ENCODE peak calls at places on chromosomes 6 and 20, in seven cellular contexts. E is HCT116, F is endothelial cell of umbilical vein, Z is suprapubic skin, G is stomach, N is esophagus muscularis mucosa, J is H1. B is an unnamed sample.

GRCh38 chr6:111423960-111424846 is 58.8 kb downstream of the REV3L start:
- DNase-seq in G (peak), F (peak), E (no peak), J (no peak), Z (no peak), N (no peak), B (peak)

GRCh38 chr6:115977220-115977619 is 83.5 kb downstream of the FRK start:
- DNase-seq in F (no peak), G (no peak), E (no peak), Z (no peak), J (no peak), N (no peak), B (no peak)

GRCh38 chr6:138001750-138002349 is 105.4 kb downstream of the PERP start:
- DNase-seq in E (peak), G (peak), J (peak), Z (no peak), F (peak), N (no peak), B (peak)

GRCh38 chr20:47063407-47063806 is 168.8 kb downstream of the EYA2 start:
- DNase-seq in E (no peak), J (no peak), F (no peak), G (peak), Z (no peak), N (no peak), B (peak)

GRCh38 chr20:9838378-9839295 is at the start of gene PAK5:
- DNase-seq in G (peak), N (no peak), Z (no peak), J (peak), F (peak), E (peak), B (peak)

GRCh38 chr6:99276747-99277146 is 72.7 kb downstream of the FAXC start:
- DNase-seq in Z (no peak), E (no peak), J (no peak), F (no peak), G (no peak), N (no peak), B (no peak)

GRCh38 chr20:62263396-62263795 is 25.1 kb downstream of the OSBPL2 start:
- DNase-seq in F (no peak), Z (no peak), G (no peak), J (no peak), N (no peak), E (no peak), B (no peak)

GRCh38 chr20:57437267-57437666 is 46.1 kb downstream of the RBM38 start:
- DNase-seq in G (no peak), Z (no peak), N (no peak), F (no peak), E (no peak), J (no peak), B (no peak)

GRCh38 chr6:17031961-17032360 is 69.9 kb upstream of the STMND1 start:
- DNase-seq in N (peak), J (no peak), E (no peak), G (no peak), F (no peak), Z (no peak), B (no peak)

GRCh38 chr20:24668791-24669190 is 199.4 kb downstream of the SYNDIG1 start:
- DNase-seq in E (no peak), J (no peak), Z (peak), G (no peak), N (no peak), F (no peak), B (no peak)

GRCh38 chr6:26022166-26022510 is 59.5 kb downstream of the TRIM38 start:
- DNase-seq in J (no peak), F (peak), E (peak), G (peak), Z (no peak), N (no peak), B (peak)

GRCh38 chr6:15961630-15962448 is 167.0 kb upstream of the MYLIP start:
- DNase-seq in F (no peak), Z (no peak), N (no peak), E (no peak), G (no peak), J (no peak), B (no peak)

GRCh38 chr6:137827977-137828815 is 38.9 kb upstream of the TNFAIP3 start:
- DNase-seq in F (no peak), G (no peak), E (no peak), Z (no peak), J (no peak), N (no peak), B (no peak)

GRCh38 chr6:38169221-38169674 is 349.7 kb downstream of the ZFAND3 start:
- DNase-seq in Z (no peak), F (no peak), E (no peak), G (no peak), J (no peak), N (no peak), B (no peak)

GRCh38 chr6:92588126-92588525 is 831.2 kb downstream of the EPHA7 start:
- DNase-seq in E (no peak), G (no peak), Z (no peak), F (no peak), J (no peak), N (no peak), B (no peak)

GRCh38 chr6:93419304-93420162 is at the start of gene EPHA7:
- DNase-seq in N (peak), J (peak), Z (peak), F (peak), G (peak), E (no peak), B (peak)

GRCh38 chr6:119129968-119130484 is 51.6 kb upstream of the FAM184A start:
- DNase-seq in G (no peak), E (peak), J (no peak), F (peak), N (no peak), Z (no peak), B (no peak)

GRCh38 chr20:23446505-23446904 is 6.2 kb downstream of the CST11 start:
- DNase-seq in Z (no peak), E (peak), F (peak), G (peak), N (no peak), J (peak), B (no peak)

GRCh38 chr20:62132421-62132820 is 10.1 kb downstream of the LSM14B start:
- DNase-seq in E (no peak), J (no peak), F (no peak), G (no peak), N (no peak), Z (no peak), B (no peak)

GRCh38 chr6:92114091-92114490 is 1305.3 kb downstream of the EPHA7 start:
- DNase-seq in G (no peak), Z (no peak), J (no peak), E (no peak), N (no peak), F (no peak), B (no peak)

GRCh38 chr20:31542201-31542842 is 28.1 kb downstream of the HM13 start:
- DNase-seq in N (no peak), F (no peak), G (no peak), E (no peak), J (no peak), Z (no peak), B (no peak)

GRCh38 chr6:3841711-3842565 is 7.2 kb upstream of the FAM50B start:
- DNase-seq in F (no peak), G (no peak), J (no peak), Z (no peak), N (no peak), E (no peak), B (no peak)

GRCh38 chr6:128335963-128336362 is 184.4 kb downstream of the PTPRK start:
- DNase-seq in F (no peak), E (no peak), J (no peak), N (no peak), Z (no peak), G (no peak), B (no peak)

GRCh38 chr6:99521557-99522286 is 6.5 kb upstream of the USP45 start:
- DNase-seq in Z (no peak), N (no peak), G (no peak), J (no peak), E (no peak), F (no peak), B (no peak)

GRCh38 chr6:108897371-108897770 is 49.1 kb downstream of the ARMC2 start:
- DNase-seq in G (peak), F (peak), J (no peak), E (peak), Z (no peak), N (no peak), B (no peak)

GRCh38 chr6:139080255-139080920 is 51.8 kb downstream of the ABRACL start:
- DNase-seq in E (no peak), J (no peak), F (no peak), N (no peak), G (no peak), Z (no peak), B (no peak)

GRCh38 chr6:154907293-154907692 is 87.8 kb upstream of the TIAM2 start:
- DNase-seq in G (no peak), F (no peak), J (no peak), N (no peak), E (no peak), Z (peak), B (no peak)

GRCh38 chr20:23132930-23133559 is 46.9 kb upstream of the CD93 start:
- DNase-seq in N (no peak), F (peak), G (no peak), Z (peak), J (no peak), E (no peak), B (no peak)

GRCh38 chr6:144581807-144582537 is 296.8 kb downstream of the UTRN start:
- DNase-seq in F (peak), Z (no peak), G (no peak), E (peak), N (no peak), J (no peak), B (no peak)

GRCh38 chr20:50837532-50838321 is 42.9 kb downstream of the BCAS4 start:
- DNase-seq in Z (no peak), F (no peak), G (no peak), N (no peak), E (no peak), J (no peak), B (peak)

GRCh38 chr6:75128881-75129570 is 76.8 kb downstream of the COL12A1 start:
- DNase-seq in N (no peak), F (no peak), G (no peak), E (no peak), J (no peak), Z (no peak), B (no peak)

GRCh38 chr6:79441222-79441621 is 96.0 kb downstream of the LCA5 start:
- DNase-seq in Z (no peak), N (no peak), F (peak), G (no peak), J (no peak), E (no peak), B (no peak)

GRCh38 chr20:59566631-59567524 is 37.5 kb upstream of the PHACTR3 start:
- DNase-seq in J (no peak), N (no peak), F (no peak), G (peak), Z (no peak), E (no peak), B (no peak)

GRCh38 chr20:58609026-58609425 is 42.1 kb upstream of the STX16 start:
- DNase-seq in F (no peak), Z (no peak), N (no peak), G (no peak), J (no peak), E (no peak), B (no peak)

GRCh38 chr20:16535281-16535680 is 38.0 kb downstream of the KIF16B start:
- DNase-seq in F (no peak), E (no peak), Z (no peak), N (no peak), G (no peak), J (no peak), B (no peak)

GRCh38 chr6:21164768-21165326 is 428.7 kb upstream of the SOX4 start:
- DNase-seq in E (peak), J (no peak), G (no peak), F (peak), Z (no peak), N (no peak), B (no peak)

GRCh38 chr6:109124219-109124618 is 28.9 kb downstream of the CEP57L1 start:
- DNase-seq in F (no peak), J (no peak), N (no peak), E (no peak), Z (no peak), G (no peak), B (no peak)

GRCh38 chr6:151475653-151476523 is 17.9 kb upstream of the CCDC170 start:
- DNase-seq in F (peak), Z (no peak), J (peak), N (no peak), G (peak), E (peak), B (no peak)

GRCh38 chr20:16020971-16021370 is 552.3 kb downstream of the KIF16B start:
- DNase-seq in Z (no peak), J (no peak), G (no peak), N (no peak), E (no peak), F (no peak), B (no peak)

GRCh38 chr6:167142433-167142761 is 15.4 kb downstream of the GPR31 start:
- DNase-seq in Z (no peak), F (no peak), G (no peak), E (no peak), J (no peak), N (no peak), B (no peak)

GRCh38 chr6:167139761-167140160 is 16.9 kb downstream of the CCR6 start:
- DNase-seq in G (no peak), Z (no peak), E (no peak), J (no peak), N (no peak), F (no peak), B (no peak)

GRCh38 chr6:167141667-167142432 is 15.9 kb downstream of the GPR31 start:
- DNase-seq in N (no peak), E (peak), F (peak), J (peak), Z (no peak), G (peak), B (peak)

GRCh38 chr6:167143041-167143440 is 14.7 kb downstream of the GPR31 start:
- DNase-seq in Z (no peak), J (no peak), N (no peak), F (no peak), E (no peak), G (no peak), B (no peak)

GRCh38 chr6:167140589-167141474 is 16.9 kb downstream of the GPR31 start:
- DNase-seq in G (no peak), E (no peak), J (no peak), F (no peak), N (no peak), Z (no peak), B (no peak)
- H3K27ac ChIP-seq in G (no peak), E (no peak), J (no peak), F (no peak), N (no peak), Z (no peak), B (no peak)

GRCh38 chr20:3801846-3802245 is 5.7 kb downstream of the CDC25B start:
- DNase-seq in E (no peak), Z (no peak), J (no peak), N (no peak), G (no peak), F (no peak), B (no peak)
- TF ChIP-seq POLR2AphosphoS5 in E (peak), Z (no peak), J (no peak), N (no peak), G (no peak), F (no peak), B (no peak)

GRCh38 chr20:33401042-33401921 is at the start of gene CDK5RAP1:
- DNase-seq in J (peak), Z (peak), F (peak), N (peak), G (peak), E (peak), B (peak)
- TF ChIP-seq POLR2A in J (peak), Z (no peak), F (peak), N (no peak), G (no peak), E (peak), B (peak)

GRCh38 chr6:36968266-36968977 is 13.9 kb downstream of the PI16 start:
- DNase-seq in J (no peak), Z (no peak), F (no peak), E (no peak), N (no peak), G (peak), B (peak)
- H3K27ac ChIP-seq in J (no peak), Z (peak), F (no peak), E (no peak), N (no peak), G (no peak), B (no peak)

GRCh38 chr6:143061597-143062385 is 1.1 kb downstream of the AIG1 start:
- DNase-seq in G (no peak), J (no peak), Z (no peak), N (no peak), F (no peak), E (no peak), B (no peak)

GRCh38 chr6:143059616-143060353 is 904 bp upstream of the AIG1 start:
- DNase-seq in Z (no peak), F (peak), J (no peak), G (no peak), N (no peak), E (peak), B (peak)

GRCh38 chr6:143062551-143062950 is 1.9 kb downstream of the AIG1 start:
- DNase-seq in N (no peak), F (no peak), J (no peak), E (no peak), G (no peak), Z (no peak), B (no peak)

GRCh38 chr6:143060354-143060805 is 309 bp upstream of the AIG1 start:
- DNase-seq in N (peak), F (peak), J (peak), Z (peak), E (peak), G (peak), B (peak)

GRCh38 chr6:143060806-143061596 is at the start of gene AIG1:
- DNase-seq in G (no peak), E (peak), N (no peak), F (peak), Z (peak), J (peak), B (no peak)
- TF ChIP-seq POLR2AphosphoS5 in G (no peak), E (peak), N (no peak), F (peak), Z (no peak), J (peak), B (no peak)

GRCh38 chr20:42430525-42431046 is 759.1 kb downstream of the PTPRT start:
- DNase-seq in Z (no peak), E (no peak), J (no peak), G (no peak), N (no peak), F (no peak), B (no peak)
- TF ChIP-seq POLR2A in Z (no peak), E (no peak), J (no peak), G (no peak), N (no peak), F (no peak), B (no peak)

GRCh38 chr6:70412797-70413113 is 553 bp upstream of the FAM135A start:
- DNase-seq in J (no peak), G (no peak), Z (no peak), F (no peak), N (no peak), E (no peak), B (no peak)
- H3K27ac ChIP-seq in J (peak), G (peak), Z (peak), F (peak), N (peak), E (peak), B (peak)

GRCh38 chr20:39885975-39886649 is 802.9 kb downstream of the MAFB start:
- DNase-seq in N (no peak), F (peak), G (peak), Z (peak), E (no peak), J (peak), B (peak)

GRCh38 chr20:39886650-39887190 is 802.3 kb downstream of the MAFB start:
- DNase-seq in E (no peak), N (no peak), G (no peak), F (no peak), Z (no peak), J (no peak), B (no peak)

GRCh38 chr20:39890697-39891096 is 798.3 kb downstream of the MAFB start:
- DNase-seq in Z (no peak), F (no peak), N (no peak), J (no peak), G (no peak), E (no peak), B (no peak)

GRCh38 chr20:39893013-39893685 is 795.9 kb downstream of the MAFB start:
- DNase-seq in F (no peak), J (no peak), E (no peak), N (no peak), G (no peak), Z (no peak), B (no peak)

DNA sequence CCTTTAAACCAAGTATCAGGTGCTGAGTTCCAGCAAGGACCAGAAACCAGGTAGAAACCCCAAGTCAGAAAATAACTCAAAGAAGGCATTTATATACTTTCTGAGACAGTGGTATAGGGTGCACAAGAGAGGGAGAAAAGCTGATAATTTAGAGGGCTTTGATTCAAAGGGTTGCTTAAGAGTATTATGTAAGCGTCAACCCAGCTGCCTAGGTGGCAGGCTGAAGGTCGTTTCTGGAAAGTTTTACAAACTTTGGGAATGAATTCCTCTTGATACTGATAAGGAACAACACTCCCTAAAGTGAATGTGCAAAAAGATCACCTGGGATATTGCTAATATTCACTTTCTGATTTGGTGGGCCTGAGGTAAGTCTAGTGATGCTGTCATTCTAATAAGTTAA is 800.7 kb downstream of the MAFB start:
- DNase-seq in G (no peak), E (no peak), J (no peak), F (no peak), Z (no peak), N (no peak), B (no peak)
- TF ChIP-seq POLR2AphosphoS5 in G (no peak), E (no peak), J (no peak), F (no peak), Z (no peak), N (no peak), B (no peak)

DNA sequence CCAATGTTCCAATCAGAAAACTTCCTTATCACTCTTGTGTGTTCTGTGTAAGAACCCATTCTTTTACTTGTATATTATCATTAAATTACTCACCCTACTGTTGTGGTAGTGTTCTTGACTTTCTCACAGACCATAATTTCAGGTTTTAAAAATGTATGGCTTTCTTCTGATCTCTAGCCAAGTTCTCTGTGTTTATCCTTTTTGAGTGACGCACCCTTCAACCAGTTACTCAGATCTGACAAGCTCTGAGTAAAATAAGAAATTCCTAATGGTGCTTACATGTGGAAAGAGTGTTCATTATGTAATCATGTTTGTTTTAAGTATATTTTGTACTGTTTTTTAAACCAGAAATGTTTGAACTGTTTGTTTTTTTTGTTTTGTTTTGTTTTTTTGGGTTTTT is 11.0 kb downstream of the TBPL1 start:
- DNase-seq in J (no peak), E (no peak), Z (no peak), F (peak), N (no peak), G (no peak), B (no peak)
- TF ChIP-seq POLR2A in J (no peak), E (no peak), Z (no peak), F (no peak), N (no peak), G (no peak), B (no peak)

GRCh38 chr6:157238346-157238745 is 85.0 kb downstream of the TMEM242 start:
- DNase-seq in N (no peak), J (no peak), G (no peak), Z (no peak), E (no peak), F (no peak), B (no peak)
- H3K27ac ChIP-seq in N (peak), J (no peak), G (no peak), Z (no peak), E (no peak), F (no peak), B (no peak)